ENCODE peak calls at places on chromosome 1, in ten cellular contexts. I is lower lobe of right lung; R is upper lobe of left lung; J is pancreas; H is naive thymus-derived CD8-positive, alpha-beta T cell; O is right cardiac atrium; Y is B cell; Z is WTC11; T is A549; U is HepG2. F is an unnamed sample.

GRCh38 chr1:205569411-205570172 is 62.2 kb downstream of the ELK4 start:
- ATAC-seq in T (peak; percentile 26), H (no peak), Y (no peak), R (no peak), Z (no peak), O (peak; percentile 13), I (no peak), U (peak; percentile 48), J (no peak), F (no peak)

GRCh38 chr1:179816196-179816960 is 61.2 kb downstream of the TOR1AIP2 start:
- ATAC-seq in Y (no peak), I (no peak), U (no peak), H (no peak), O (peak; percentile 56), J (no peak), R (no peak), Z (no peak), T (no peak), F (no peak)

GRCh38 chr1:243287652-243288051 is 31.8 kb downstream of the SDCCAG8 start:
- ATAC-seq in Z (no peak), U (no peak), R (peak; percentile 88), Y (peak; percentile 91), I (peak; percentile 85), J (no peak), O (peak; percentile 89), T (peak; percentile 57), H (peak; percentile 33), F (peak; percentile 66)

GRCh38 chr1:228737613-228738012 is 2.3 kb downstream of the RHOU start:
- ATAC-seq in R (no peak), O (peak; percentile 38), I (no peak), Z (no peak), H (no peak), J (no peak), U (peak; percentile 39), T (no peak), Y (no peak), F (peak; percentile 31)

GRCh38 chr1:172380441-172381244 is 39.8 kb upstream of the C1orf105 start:
- ATAC-seq in R (no peak), I (no peak), H (peak; percentile 97), U (no peak), Z (no peak), Y (peak; percentile 90), T (no peak), O (no peak), J (no peak), F (no peak)

GRCh38 chr1:20956272-20956671 is 169.2 kb upstream of the HP1BP3 start:
- ATAC-seq in U (no peak), T (no peak), R (no peak), I (no peak), Y (no peak), H (no peak), O (no peak), J (no peak), Z (no peak), F (no peak)

GRCh38 chr1:65844990-65845757 is 52.5 kb downstream of the PDE4B start:
- ATAC-seq in U (no peak), H (no peak), T (no peak), Y (no peak), Z (no peak), R (peak; percentile 62), O (no peak), I (peak; percentile 43), J (no peak), F (no peak)

GRCh38 chr1:59072017-59072947 is 224.6 kb upstream of the FGGY start:
- ATAC-seq in T (no peak), Z (peak; percentile 68), R (peak; percentile 38), O (no peak), I (peak; percentile 59), Y (peak; percentile 53), J (no peak), H (peak; percentile 56), U (no peak), F (no peak)

GRCh38 chr1:48028218-48028804 is 31.1 kb upstream of the TRABD2B start:
- ATAC-seq in O (no peak), T (no peak), Z (peak; percentile 47), J (no peak), R (no peak), U (no peak), H (no peak), Y (no peak), I (no peak), F (no peak)

GRCh38 chr1:161914595-161914994 is 109.1 kb downstream of the OLFML2B start:
- ATAC-seq in Y (no peak), R (no peak), O (no peak), H (no peak), J (no peak), Z (peak; percentile 26), T (no peak), I (no peak), U (no peak), F (no peak)

GRCh38 chr1:12636098-12636950 is 7.6 kb upstream of the AADACL4 start:
- ATAC-seq in H (no peak), J (peak; percentile 43), R (no peak), Z (peak; percentile 86), O (peak; percentile 93), I (peak; percentile 41), Y (no peak), T (peak; percentile 90), U (peak; percentile 57), F (peak; percentile 80)

GRCh38 chr1:31019401-31019800 is 46.1 kb downstream of the PUM1 start:
- ATAC-seq in J (no peak), I (no peak), Z (no peak), H (peak; percentile 43), T (no peak), Y (no peak), R (no peak), U (no peak), O (no peak), F (no peak)

GRCh38 chr1:16175610-16176553 is 20.0 kb upstream of the EPHA2 start:
- ATAC-seq in J (peak; percentile 78), R (peak; percentile 78), T (peak; percentile 41), U (peak; percentile 58), Y (no peak), Z (no peak), I (peak; percentile 76), H (no peak), O (peak; percentile 83), F (peak; percentile 86)